ENCODE peak calls at places on chromosomes 12 and 14, in six cellular contexts. One of them, this sample, is unnamed.

GRCh38 chr12:82781288-82782078 is 94.8 kb downstream of the TMTC2 start:
- DNase-seq in cardiac fibroblast: peak; percentile 23
- DNase-seq in GM23248: no peak
- DNase-seq in upper lobe of right lung: no peak
- DNase-seq in glutamatergic neuron: no peak
- DNase-seq in GM13976: no peak
- DNase-seq in this sample: no peak

GRCh38 chr12:123024819-123025391 is 44.4 kb downstream of the ARL6IP4 start:
- DNase-seq in glutamatergic neuron: no peak
- DNase-seq in cardiac fibroblast: no peak
- DNase-seq in GM23248: peak; percentile 58
- DNase-seq in GM13976: no peak
- DNase-seq in upper lobe of right lung: peak; percentile 15
- DNase-seq in this sample: no peak

GRCh38 chr14:85333313-85333712 is 196.6 kb upstream of the FLRT2 start:
- DNase-seq in GM13976: no peak
- DNase-seq in glutamatergic neuron: no peak
- DNase-seq in GM23248: peak; percentile 80
- DNase-seq in upper lobe of right lung: no peak
- DNase-seq in cardiac fibroblast: peak; percentile 31
- DNase-seq in this sample: no peak

GRCh38 chr12:80195143-80195726 is 95.9 kb downstream of the OTOGL start:
- DNase-seq in glutamatergic neuron: no peak
- DNase-seq in upper lobe of right lung: no peak
- DNase-seq in GM13976: peak; percentile 26
- DNase-seq in GM23248: peak; percentile 85
- DNase-seq in cardiac fibroblast: peak; percentile 79
- DNase-seq in this sample: no peak

GRCh38 chr12:55974308-55974724 is 438 bp downstream of the RAB5B start:
- DNase-seq in GM13976: peak; percentile 56
- DNase-seq in upper lobe of right lung: peak; percentile 84
- DNase-seq in glutamatergic neuron: peak; percentile 62
- DNase-seq in cardiac fibroblast: peak; percentile 58
- DNase-seq in GM23248: peak; percentile 73
- DNase-seq in this sample: no peak

GRCh38 chr12:93048646-93049045 is 119.6 kb upstream of the EEA1 start:
- DNase-seq in cardiac fibroblast: no peak
- DNase-seq in GM13976: no peak
- DNase-seq in GM23248: no peak
- DNase-seq in glutamatergic neuron: no peak
- DNase-seq in upper lobe of right lung: no peak
- DNase-seq in this sample: no peak

GRCh38 chr12:113154351-113154973 is 4.9 kb downstream of the CFAP73 start:
- DNase-seq in GM13976: no peak
- DNase-seq in GM23248: peak; percentile 65
- DNase-seq in cardiac fibroblast: peak; percentile 28
- DNase-seq in glutamatergic neuron: peak; percentile 65
- DNase-seq in upper lobe of right lung: no peak
- DNase-seq in this sample: no peak

GRCh38 chr14:96267916-96268315 is 11.9 kb downstream of the BDKRB1 start:
- DNase-seq in cardiac fibroblast: no peak
- DNase-seq in upper lobe of right lung: no peak
- DNase-seq in GM13976: no peak
- DNase-seq in glutamatergic neuron: no peak
- DNase-seq in GM23248: peak; percentile 64
- DNase-seq in this sample: no peak

GRCh38 chr12:94609917-94610443 is 40.4 kb downstream of the TMCC3 start:
- DNase-seq in cardiac fibroblast: no peak
- DNase-seq in GM13976: no peak
- DNase-seq in glutamatergic neuron: no peak
- DNase-seq in GM23248: no peak
- DNase-seq in upper lobe of right lung: no peak
- DNase-seq in this sample: no peak

GRCh38 chr12:109771746-109772621 is 58.4 kb downstream of the FAM222A start:
- DNase-seq in glutamatergic neuron: no peak
- DNase-seq in GM23248: no peak
- DNase-seq in GM13976: no peak
- DNase-seq in upper lobe of right lung: peak; percentile 53
- DNase-seq in cardiac fibroblast: no peak
- DNase-seq in this sample: peak; percentile 40

GRCh38 chr14:24062216-24062980 is 9.0 kb upstream of the CPNE6 start:
- DNase-seq in GM23248: no peak
- DNase-seq in glutamatergic neuron: no peak
- DNase-seq in upper lobe of right lung: no peak
- DNase-seq in cardiac fibroblast: no peak
- DNase-seq in GM13976: no peak
- DNase-seq in this sample: peak; percentile 40

GRCh38 chr12:117790948-117791347 is 177.8 kb downstream of the KSR2 start:
- DNase-seq in GM13976: no peak
- DNase-seq in cardiac fibroblast: no peak
- DNase-seq in GM23248: no peak
- DNase-seq in glutamatergic neuron: no peak
- DNase-seq in upper lobe of right lung: no peak
- DNase-seq in this sample: no peak

GRCh38 chr14:104690266-104690711 is 871 bp downstream of the INF2 start:
- DNase-seq in GM13976: no peak
- DNase-seq in upper lobe of right lung: no peak
- DNase-seq in GM23248: peak; percentile 36
- DNase-seq in cardiac fibroblast: no peak
- DNase-seq in glutamatergic neuron: no peak
- DNase-seq in this sample: no peak

GRCh38 chr12:54004841-54005530 is 3.8 kb upstream of the HOXC8 start:
- DNase-seq in glutamatergic neuron: no peak
- DNase-seq in GM23248: no peak
- DNase-seq in upper lobe of right lung: no peak
- DNase-seq in GM13976: no peak
- DNase-seq in cardiac fibroblast: no peak
- DNase-seq in this sample: no peak

GRCh38 chr12:131060011-131060703 is 106.5 kb downstream of the ADGRD1 start:
- DNase-seq in GM13976: no peak
- DNase-seq in cardiac fibroblast: no peak
- DNase-seq in GM23248: no peak
- DNase-seq in upper lobe of right lung: peak; percentile 47
- DNase-seq in glutamatergic neuron: no peak
- DNase-seq in this sample: peak; percentile 55

GRCh38 chr12:104814944-104815343 is 143.1 kb downstream of the SLC41A2 start:
- DNase-seq in GM23248: no peak
- DNase-seq in cardiac fibroblast: no peak
- DNase-seq in GM13976: no peak
- DNase-seq in glutamatergic neuron: no peak
- DNase-seq in upper lobe of right lung: no peak
- DNase-seq in this sample: no peak

GRCh38 chr12:108825205-108825950 is 32.0 kb downstream of the SSH1 start:
- DNase-seq in GM23248: peak; percentile 76
- DNase-seq in GM13976: peak; percentile 52
- DNase-seq in glutamatergic neuron: no peak
- DNase-seq in cardiac fibroblast: peak; percentile 56
- DNase-seq in upper lobe of right lung: no peak
- DNase-seq in this sample: no peak

GRCh38 chr14:75428230-75429104 is 645 bp downstream of the JDP2 start:
- DNase-seq in upper lobe of right lung: peak; percentile 83
- DNase-seq in GM13976: peak; percentile 64
- DNase-seq in GM23248: peak; percentile 73
- DNase-seq in cardiac fibroblast: peak; percentile 33
- DNase-seq in glutamatergic neuron: peak; percentile 30
- DNase-seq in this sample: peak; percentile 75

This sample was measured in sciatic nerve.